ENCODE peak calls at places on chromosomes 6 and 20, in five cellular contexts. Q is NCI-H446; L is NCI-H146; V is activated T-helper 9 cell treated with anti-CD3 and anti-CD28 coated beads, Interleukin-2, amount 50 U/mL, for 16 hours; D is H1. E is an unnamed sample.

GRCh38 chr6:13854716-13855250 is 40.4 kb upstream of the MCUR1 start:
- DNase-seq in Q (no peak), L (no peak), V (no peak), D (no peak), E (no peak)

GRCh38 chr6:7107578-7108195 is at the start of gene RREB1:
- DNase-seq in Q (no peak), L (peak), V (peak), D (no peak), E (peak)

GRCh38 chr20:23970049-23970448 is 18.5 kb downstream of the GGTLC1 start:
- DNase-seq in Q (no peak), L (no peak), V (no peak), D (no peak), E (no peak)

GRCh38 chr6:63440594-63440993 is 120.8 kb upstream of the LGSN start:
- DNase-seq in Q (no peak), L (peak), V (no peak), D (no peak), E (no peak)

GRCh38 chr6:83442752-83443151 is 11.9 kb upstream of the ME1 start:
- DNase-seq in Q (no peak), L (no peak), V (no peak), D (no peak), E (no peak)

GRCh38 chr6:166032366-166033171 is 135.1 kb downstream of the TBXT start:
- DNase-seq in Q (no peak), L (no peak), V (no peak), D (no peak), E (no peak)

GRCh38 chr20:35715611-35716010 is 16.4 kb downstream of the ROMO1 start:
- DNase-seq in Q (no peak), L (no peak), V (no peak), D (no peak), E (no peak)

GRCh38 chr6:137159912-137160311 is 13.5 kb downstream of the IL22RA2 start:
- DNase-seq in Q (no peak), L (no peak), V (no peak), D (no peak), E (no peak)

GRCh38 chr6:137094411-137095008 is 49.7 kb upstream of the IL20RA start:
- DNase-seq in Q (no peak), L (peak), V (peak), D (no peak), E (peak)

GRCh38 chr6:139133272-139133671 is 1.6 kb upstream of the HECA start:
- DNase-seq in Q (no peak), L (peak), V (no peak), D (no peak), E (no peak)

GRCh38 chr6:157982297-157982579 is 575 bp downstream of the SYNJ2 start:
- DNase-seq in Q (no peak), L (peak), V (peak), D (no peak), E (peak)

GRCh38 chr6:41560440-41561192 is 14.4 kb downstream of the FOXP4 start:
- DNase-seq in Q (no peak), L (peak), V (peak), D (no peak), E (no peak)

GRCh38 chr6:53496797-53497196 is 48.1 kb downstream of the GCLC start:
- DNase-seq in Q (no peak), L (no peak), V (no peak), D (no peak), E (no peak)